ENCODE peak calls at places on chromosomes 11 and 22, in nine cellular contexts. X is adrenal gland, I is A549, O is prostate gland, Z is K562, D is transverse colon, K is IMR-90, G is sigmoid colon, S is uterus. E is an unnamed sample.

GRCh38 chr11:129593098-129593497 is 217.4 kb downstream of the BARX2 start:
- DNase-seq in D (no peak), Z (no peak), G (no peak), K (no peak), X (no peak), I (no peak), S (no peak), O (peak), E (no peak)

GRCh38 chr11:129192150-129192549 is at the start of gene ARHGAP32:
- DNase-seq in D (peak), K (no peak), X (no peak), S (no peak), G (no peak), Z (no peak), O (no peak), I (peak), E (no peak)

GRCh38 chr11:23023319-23023718 is 163.0 kb upstream of the CCDC179 start:
- DNase-seq in X (no peak), D (no peak), S (no peak), K (peak), Z (no peak), G (no peak), O (no peak), I (no peak), E (no peak)

GRCh38 chr11:94768602-94769511 is 701 bp downstream of the AMOTL1 start:
- DNase-seq in Z (peak), K (peak), G (peak), X (no peak), I (no peak), S (peak), O (peak), D (peak), E (peak)

GRCh38 chr11:11574373-11574772 is 47.4 kb downstream of the GALNT18 start:
- DNase-seq in S (no peak), K (no peak), D (no peak), I (no peak), Z (no peak), X (no peak), O (no peak), G (no peak), E (no peak)

GRCh38 chr11:47161134-47161854 is 15.4 kb downstream of the ARFGAP2 start:
- DNase-seq in I (peak), X (peak), Z (peak), D (peak), G (peak), O (peak), K (peak), S (peak), E (peak)

GRCh38 chr11:131809203-131809948 is 439.0 kb downstream of the NTM start:
- DNase-seq in Z (no peak), O (no peak), K (no peak), X (no peak), D (no peak), I (no peak), S (no peak), G (no peak), E (no peak)

GRCh38 chr11:130677486-130678153 is 229.2 kb downstream of the ADAMTS15 start:
- DNase-seq in D (no peak), Z (no peak), I (peak), X (no peak), K (peak), G (no peak), S (no peak), O (no peak), E (no peak)

GRCh38 chr11:65606876-65607613 is 7.0 kb downstream of the MAP3K11 start:
- DNase-seq in O (peak), S (peak), I (peak), Z (peak), K (peak), D (peak), G (peak), X (peak), E (peak)

GRCh38 chr11:45576461-45577215 is 88.8 kb downstream of the CHST1 start:
- DNase-seq in D (no peak), K (no peak), S (no peak), I (no peak), Z (no peak), X (peak), G (no peak), O (no peak), E (no peak)

GRCh38 chr11:122344281-122344680 is 228.3 kb upstream of the BLID start:
- DNase-seq in D (no peak), K (peak), G (no peak), S (no peak), Z (no peak), I (no peak), O (no peak), X (peak), E (no peak)

GRCh38 chr11:100830295-100830694 is 143.2 kb downstream of the ARHGAP42 start:
- DNase-seq in K (no peak), G (no peak), S (no peak), O (no peak), I (no peak), Z (no peak), X (no peak), D (no peak), E (peak)

GRCh38 chr11:103584021-103584420 is 452.4 kb upstream of the DDI1 start:
- DNase-seq in Z (no peak), G (no peak), X (no peak), D (no peak), S (no peak), I (no peak), K (no peak), O (no peak), E (no peak)

GRCh38 chr11:12865871-12866595 is 143.1 kb upstream of the RASSF10 start:
- DNase-seq in Z (no peak), D (no peak), S (no peak), O (no peak), I (no peak), X (no peak), G (no peak), K (no peak), E (no peak)
- H3K27ac ChIP-seq in Z (no peak), D (no peak), S (no peak), O (no peak), I (no peak), X (no peak), G (no peak), K (peak), E (no peak)

GRCh38 chr22:39471421-39472141 is 14.8 kb downstream of the MGAT3 start:
- DNase-seq in X (no peak), D (peak), G (no peak), Z (peak), I (no peak), S (no peak), O (no peak), K (peak), E (no peak)
- H3K4me3 ChIP-seq in X (no peak), D (no peak), G (no peak), Z (peak), I (no peak), S (no peak), O (no peak), K (no peak), E (no peak)

DNA sequence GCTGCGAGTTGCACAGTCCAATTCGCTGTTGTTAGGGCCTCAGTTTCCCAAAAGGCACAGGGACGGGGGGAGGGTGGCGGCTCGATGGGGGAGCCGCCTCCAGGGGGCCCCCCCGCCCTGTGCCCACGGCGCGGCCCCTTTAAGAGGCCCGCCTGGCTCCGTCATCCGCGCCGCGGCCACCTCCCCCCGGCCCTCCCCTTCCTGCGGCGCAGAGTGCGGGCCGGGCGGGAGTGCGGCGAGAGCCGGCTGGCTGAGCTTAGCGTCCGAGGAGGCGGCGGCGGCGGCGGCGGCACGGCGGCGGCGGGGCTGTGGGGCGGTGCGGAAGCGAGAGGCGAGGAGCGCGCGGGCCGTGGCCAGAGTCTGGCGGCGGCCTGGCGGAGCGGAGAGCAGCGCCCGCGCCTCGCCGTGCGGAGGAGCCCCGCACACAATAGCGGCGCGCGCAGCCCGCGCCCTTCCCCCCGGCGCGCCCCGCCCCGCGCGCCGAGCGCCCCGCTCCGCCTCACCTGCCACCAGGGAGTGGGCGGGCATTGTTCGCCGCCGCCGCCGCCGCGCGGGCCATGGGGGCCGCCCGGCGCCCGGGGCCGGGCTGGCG is at the start of gene BCR:
- DNase-seq in S (peak), K (peak), I (peak), O (peak), G (peak), Z (peak), D (peak), X (peak), E (peak)
- TF ChIP-seq POLR2A in S (peak), K (no peak), I (peak), O (peak), G (no peak), Z (no peak), D (no peak), X (no peak), E (no peak)

GRCh38 chr22:50529416-50530279 is at the start of gene TYMP:
- DNase-seq in D (peak), O (peak), Z (no peak), K (no peak), X (peak), S (peak), G (peak), I (no peak), E (peak)
- H3K27ac ChIP-seq in D (peak), O (peak), Z (no peak), K (no peak), X (peak), S (peak), G (peak), I (peak), E (peak)

DNA sequence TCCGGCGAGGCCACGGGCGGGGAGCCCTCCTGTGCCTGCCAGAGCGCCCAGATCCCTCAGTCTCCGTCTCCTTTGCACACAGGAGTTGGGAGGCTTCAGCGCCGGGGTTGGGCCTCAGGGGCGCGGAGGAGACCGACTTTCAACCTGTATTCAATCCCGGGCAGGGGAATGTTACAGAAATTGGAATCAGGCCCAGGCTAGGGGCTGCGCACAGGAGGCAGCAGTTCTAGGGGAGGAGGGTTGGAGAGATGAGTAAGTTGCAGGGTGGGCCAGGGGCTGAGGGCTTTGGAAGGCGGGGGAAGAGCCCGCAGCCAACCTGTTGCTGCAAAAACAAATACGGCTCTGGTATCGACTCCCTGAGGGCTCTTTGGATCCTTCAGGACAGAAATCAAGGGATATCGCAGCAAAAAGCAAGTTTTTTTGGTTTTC is 651 bp upstream of the KCNA4 start:
- DNase-seq in X (no peak), K (no peak), O (no peak), S (no peak), I (no peak), Z (no peak), G (no peak), D (no peak), E (peak)
- H3K4me3 ChIP-seq in X (no peak), K (no peak), O (no peak), S (no peak), I (no peak), Z (no peak), G (peak), D (no peak), E (peak)

GRCh38 chr11:61529537-61530225 is 21.1 kb downstream of the LRRC10B start:
- DNase-seq in S (no peak), D (no peak), K (no peak), G (no peak), X (peak), O (no peak), Z (no peak), I (no peak), E (no peak)
- TF ChIP-seq POLR2A in S (no peak), D (no peak), K (no peak), G (no peak), X (no peak), O (no peak), Z (no peak), I (no peak), E (no peak)

DNA sequence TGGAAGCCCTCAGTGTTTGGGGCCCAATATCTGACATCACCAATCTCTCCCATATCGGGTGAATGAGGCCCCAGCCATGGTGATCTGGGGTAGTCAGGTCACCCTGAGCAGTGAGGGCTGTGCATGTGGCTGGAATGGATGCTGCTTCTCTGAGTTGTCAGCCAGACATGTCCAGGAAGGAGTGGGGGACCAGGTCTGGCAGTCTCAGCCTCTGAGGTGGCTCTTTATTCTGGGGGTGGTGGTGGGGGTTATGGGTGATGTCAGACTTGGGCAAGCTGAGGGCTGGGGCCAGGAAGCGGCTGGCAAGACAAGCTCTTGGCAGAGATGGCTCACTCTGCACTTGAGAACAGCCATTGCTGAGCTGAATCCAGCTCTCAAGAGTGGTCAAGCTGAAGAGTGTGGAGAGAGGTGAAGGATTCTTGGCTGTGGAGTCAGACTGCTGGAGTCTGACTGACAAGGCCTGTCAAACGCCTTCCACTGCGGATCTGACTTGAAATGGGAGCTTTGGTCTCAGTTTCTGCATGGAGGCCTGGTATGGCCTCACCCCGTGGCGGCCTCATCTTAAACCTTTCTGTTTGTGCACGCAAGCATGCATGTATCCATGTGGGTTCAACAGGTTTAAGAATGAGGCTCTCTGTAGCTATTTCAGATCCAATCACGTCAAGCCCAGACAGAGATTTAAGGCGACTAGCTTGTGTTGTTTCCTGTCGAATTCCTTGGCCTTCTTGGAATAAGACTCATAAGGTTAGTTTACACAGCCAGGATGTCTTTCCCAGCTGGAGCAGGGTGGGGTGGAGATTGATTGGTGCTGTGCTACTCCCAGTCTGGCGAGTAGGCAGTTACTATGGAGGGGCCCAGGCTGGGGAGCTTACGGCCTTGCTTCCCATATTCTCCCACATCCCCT is 83.9 kb upstream of the TIMP3 start:
- DNase-seq in G (no peak), K (peak), O (no peak), Z (no peak), S (peak), D (no peak), X (no peak), I (no peak), E (no peak)
- H3K27ac ChIP-seq in G (no peak), K (peak), O (peak), Z (no peak), S (peak), D (peak), X (no peak), I (no peak), E (peak)